ENCODE peak calls at places on chromosomes 2 and 18, in eight cellular contexts. One of them, this sample, is unnamed.
A peak's percentile ranks its signal among the peaks of the same experiment; 100 is the strongest.

GRCh38 chr2:191453756-191454155 is 208.6 kb downstream of the MYO1B start:
- DNase-seq in stomach: no peak
- DNase-seq in adrenal gland: no peak
- DNase-seq in spleen: no peak
- DNase-seq in testis: no peak
- DNase-seq in uterus: no peak
- DNase-seq in heart left ventricle: no peak
- DNase-seq in endothelial cell of umbilical vein: no peak
- DNase-seq in this sample: no peak

GRCh38 chr2:104746299-104746698 is 107.6 kb upstream of the POU3F3 start:
- DNase-seq in stomach: no peak
- DNase-seq in adrenal gland: no peak
- DNase-seq in spleen: no peak
- DNase-seq in testis: no peak
- DNase-seq in uterus: no peak
- DNase-seq in heart left ventricle: no peak
- DNase-seq in endothelial cell of umbilical vein: no peak
- DNase-seq in this sample: no peak

GRCh38 chr18:79400091-79400590 is 4.4 kb downstream of the NFATC1 start:
- DNase-seq in stomach: peak; percentile 72
- DNase-seq in adrenal gland: peak; percentile 48
- DNase-seq in spleen: peak; percentile 93
- DNase-seq in testis: peak; percentile 78
- DNase-seq in uterus: peak; percentile 67
- DNase-seq in heart left ventricle: peak; percentile 89
- DNase-seq in endothelial cell of umbilical vein: no peak
- DNase-seq in this sample: peak; percentile 95

GRCh38 chr2:24359129-24359528 is 1.2 kb downstream of the ITSN2 start:
- DNase-seq in stomach: no peak
- DNase-seq in adrenal gland: no peak
- DNase-seq in spleen: no peak
- DNase-seq in testis: no peak
- DNase-seq in uterus: no peak
- DNase-seq in heart left ventricle: no peak
- DNase-seq in endothelial cell of umbilical vein: peak; percentile 44
- DNase-seq in this sample: no peak

GRCh38 chr2:217793566-217794132 is 209.1 kb downstream of the TNS1 start:
- DNase-seq in stomach: no peak
- DNase-seq in adrenal gland: no peak
- DNase-seq in spleen: no peak
- DNase-seq in testis: no peak
- DNase-seq in uterus: no peak
- DNase-seq in heart left ventricle: peak; percentile 17
- DNase-seq in endothelial cell of umbilical vein: no peak
- DNase-seq in this sample: peak; percentile 82

GRCh38 chr2:18752022-18752493 is 162.7 kb upstream of the NT5C1B start:
- DNase-seq in stomach: no peak
- DNase-seq in adrenal gland: no peak
- DNase-seq in spleen: no peak
- DNase-seq in testis: peak; percentile 23
- DNase-seq in uterus: no peak
- DNase-seq in heart left ventricle: no peak
- DNase-seq in endothelial cell of umbilical vein: no peak
- DNase-seq in this sample: no peak

GRCh38 chr18:31679806-31680793 is 4.3 kb downstream of the B4GALT6 start:
- DNase-seq in stomach: no peak
- DNase-seq in adrenal gland: peak; percentile 83
- DNase-seq in spleen: no peak
- DNase-seq in testis: no peak
- DNase-seq in uterus: no peak
- DNase-seq in heart left ventricle: no peak
- DNase-seq in endothelial cell of umbilical vein: peak; percentile 64
- DNase-seq in this sample: no peak

GRCh38 chr2:176473177-176473576 is 203.9 kb downstream of the MTX2 start:
- DNase-seq in stomach: no peak
- DNase-seq in adrenal gland: peak; percentile 47
- DNase-seq in spleen: no peak
- DNase-seq in testis: no peak
- DNase-seq in uterus: peak; percentile 66
- DNase-seq in heart left ventricle: no peak
- DNase-seq in endothelial cell of umbilical vein: peak; percentile 58
- DNase-seq in this sample: peak; percentile 80

GRCh38 chr2:68237404-68237803 is 14.9 kb downstream of the PPP3R1 start:
- DNase-seq in stomach: no peak
- DNase-seq in adrenal gland: no peak
- DNase-seq in spleen: no peak
- DNase-seq in testis: no peak
- DNase-seq in uterus: no peak
- DNase-seq in heart left ventricle: no peak
- DNase-seq in endothelial cell of umbilical vein: peak; percentile 55
- DNase-seq in this sample: no peak

GRCh38 chr2:102826904-102827303 is 65.1 kb downstream of the TMEM182 start:
- DNase-seq in stomach: peak; percentile 31
- DNase-seq in adrenal gland: no peak
- DNase-seq in spleen: no peak
- DNase-seq in testis: peak; percentile 20
- DNase-seq in uterus: no peak
- DNase-seq in heart left ventricle: peak; percentile 63
- DNase-seq in endothelial cell of umbilical vein: no peak
- DNase-seq in this sample: no peak

DNA sequence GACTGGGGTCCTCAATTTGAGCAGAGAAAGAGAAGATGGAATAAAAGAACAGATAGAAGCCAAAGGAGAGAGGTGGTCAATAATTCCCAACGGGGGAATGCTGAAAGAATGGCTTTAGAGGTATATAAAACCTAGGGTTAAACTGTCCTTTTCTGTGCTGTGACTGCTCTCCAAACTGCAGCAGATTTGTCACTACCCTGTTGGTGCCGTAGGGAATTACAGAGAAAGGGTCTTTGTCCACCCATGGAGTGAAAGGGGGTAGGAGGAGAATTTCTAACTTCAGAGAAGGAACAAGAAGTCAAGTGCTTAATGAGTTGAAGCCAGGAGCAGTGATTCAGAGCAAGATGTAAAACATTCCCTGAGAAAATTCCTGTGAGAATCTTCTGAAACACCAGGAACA is 486.5 kb downstream of the NUP35 start:
- DNase-seq in stomach: no peak
- DNase-seq in adrenal gland: no peak
- DNase-seq in spleen: no peak
- DNase-seq in testis: no peak
- DNase-seq in uterus: no peak
- DNase-seq in heart left ventricle: no peak
- DNase-seq in endothelial cell of umbilical vein: no peak
- DNase-seq in this sample: no peak
- TF ChIP-seq CTCF in stomach: no peak
- TF ChIP-seq CTCF in adrenal gland: no peak
- TF ChIP-seq CTCF in spleen: no peak
- TF ChIP-seq CTCF in testis: no peak
- TF ChIP-seq CTCF in uterus: no peak
- TF ChIP-seq CTCF in heart left ventricle: no peak
- TF ChIP-seq CTCF in endothelial cell of umbilical vein: no peak
- TF ChIP-seq CTCF in this sample: no peak

GRCh38 chr2:238240761-238241711 is 1.2 kb upstream of the HES6 start:
- DNase-seq in stomach: peak; percentile 87
- DNase-seq in adrenal gland: no peak
- DNase-seq in spleen: peak; percentile 88
- DNase-seq in testis: no peak
- DNase-seq in uterus: no peak
- DNase-seq in heart left ventricle: peak; percentile 83
- DNase-seq in endothelial cell of umbilical vein: peak; percentile 17
- DNase-seq in this sample: no peak

GRCh38 chr2:238238766-238239551 is 879 bp downstream of the HES6 start:
- DNase-seq in stomach: no peak
- DNase-seq in adrenal gland: no peak
- DNase-seq in spleen: peak; percentile 90
- DNase-seq in testis: no peak
- DNase-seq in uterus: no peak
- DNase-seq in heart left ventricle: peak; percentile 69
- DNase-seq in endothelial cell of umbilical vein: no peak
- DNase-seq in this sample: no peak

GRCh38 chr2:238238311-238238765 is 1.5 kb downstream of the HES6 start:
- DNase-seq in stomach: no peak
- DNase-seq in adrenal gland: no peak
- DNase-seq in spleen: peak; percentile 59
- DNase-seq in testis: no peak
- DNase-seq in uterus: no peak
- DNase-seq in heart left ventricle: no peak
- DNase-seq in endothelial cell of umbilical vein: no peak
- DNase-seq in this sample: no peak

GRCh38 chr2:238239552-238239871 is 326 bp downstream of the HES6 start:
- DNase-seq in stomach: no peak
- DNase-seq in adrenal gland: no peak
- DNase-seq in spleen: no peak
- DNase-seq in testis: no peak
- DNase-seq in uterus: no peak
- DNase-seq in heart left ventricle: no peak
- DNase-seq in endothelial cell of umbilical vein: no peak
- DNase-seq in this sample: no peak

DNA sequence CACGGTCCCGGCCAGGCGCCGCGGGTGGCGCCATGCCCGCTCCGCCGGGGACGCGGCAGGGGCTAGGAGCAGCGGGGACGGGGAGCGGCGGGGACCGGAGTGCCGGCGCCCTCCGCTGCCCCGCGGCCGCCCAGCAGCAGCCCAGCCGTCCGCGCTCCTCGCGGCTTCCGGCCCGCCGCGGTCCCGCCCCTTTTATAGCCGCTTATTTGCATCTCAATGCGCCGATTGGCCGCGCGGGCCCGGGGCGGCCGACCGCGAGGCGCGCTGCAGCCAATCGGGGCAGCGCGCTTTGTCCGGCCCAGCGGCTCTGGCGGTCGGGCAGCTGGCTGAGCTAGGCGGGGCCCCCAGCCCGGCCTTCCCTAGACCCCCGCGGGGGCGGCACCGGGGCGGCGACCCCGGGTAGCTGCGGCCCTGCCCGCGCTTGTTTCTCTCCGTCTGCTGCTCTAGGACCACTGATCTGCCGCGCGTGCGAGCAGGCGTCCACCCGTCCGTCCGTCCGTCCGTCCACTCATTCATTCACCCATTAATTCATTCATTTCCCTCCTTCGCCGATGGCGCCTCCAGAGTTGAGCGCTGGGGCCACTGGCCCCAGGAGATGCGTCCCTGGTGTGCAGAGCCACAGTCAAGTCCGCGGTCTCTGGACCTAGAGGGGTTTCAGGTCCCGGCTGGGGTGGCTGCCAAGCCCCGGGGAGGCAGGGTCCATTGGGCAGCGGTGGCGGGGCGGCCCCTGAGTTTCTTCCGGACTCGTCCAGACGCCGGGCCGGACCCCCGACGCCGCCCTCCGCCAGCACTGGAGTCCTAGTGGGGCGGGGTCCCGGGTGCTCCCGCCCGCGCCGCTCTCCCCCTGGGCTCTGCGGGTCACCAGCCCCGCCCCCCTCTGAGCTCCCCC is at the start of gene HES6:
- DNase-seq in stomach: peak; percentile 94
- DNase-seq in adrenal gland: peak; percentile 86
- DNase-seq in spleen: peak; percentile 95
- DNase-seq in testis: peak; percentile 91
- DNase-seq in uterus: peak; percentile 86
- DNase-seq in heart left ventricle: peak; percentile 93
- DNase-seq in endothelial cell of umbilical vein: peak; percentile 84
- DNase-seq in this sample: peak; percentile 96
- TF ChIP-seq POLR2A in stomach: no peak
- TF ChIP-seq POLR2A in adrenal gland: peak; percentile 96
- TF ChIP-seq POLR2A in spleen: peak; percentile 74
- TF ChIP-seq POLR2A in testis: no peak
- TF ChIP-seq POLR2A in uterus: peak; percentile 87
- TF ChIP-seq POLR2A in heart left ventricle: peak; percentile 95
- TF ChIP-seq POLR2A in endothelial cell of umbilical vein: peak; percentile 57
- TF ChIP-seq POLR2A in this sample: no peak

DNA sequence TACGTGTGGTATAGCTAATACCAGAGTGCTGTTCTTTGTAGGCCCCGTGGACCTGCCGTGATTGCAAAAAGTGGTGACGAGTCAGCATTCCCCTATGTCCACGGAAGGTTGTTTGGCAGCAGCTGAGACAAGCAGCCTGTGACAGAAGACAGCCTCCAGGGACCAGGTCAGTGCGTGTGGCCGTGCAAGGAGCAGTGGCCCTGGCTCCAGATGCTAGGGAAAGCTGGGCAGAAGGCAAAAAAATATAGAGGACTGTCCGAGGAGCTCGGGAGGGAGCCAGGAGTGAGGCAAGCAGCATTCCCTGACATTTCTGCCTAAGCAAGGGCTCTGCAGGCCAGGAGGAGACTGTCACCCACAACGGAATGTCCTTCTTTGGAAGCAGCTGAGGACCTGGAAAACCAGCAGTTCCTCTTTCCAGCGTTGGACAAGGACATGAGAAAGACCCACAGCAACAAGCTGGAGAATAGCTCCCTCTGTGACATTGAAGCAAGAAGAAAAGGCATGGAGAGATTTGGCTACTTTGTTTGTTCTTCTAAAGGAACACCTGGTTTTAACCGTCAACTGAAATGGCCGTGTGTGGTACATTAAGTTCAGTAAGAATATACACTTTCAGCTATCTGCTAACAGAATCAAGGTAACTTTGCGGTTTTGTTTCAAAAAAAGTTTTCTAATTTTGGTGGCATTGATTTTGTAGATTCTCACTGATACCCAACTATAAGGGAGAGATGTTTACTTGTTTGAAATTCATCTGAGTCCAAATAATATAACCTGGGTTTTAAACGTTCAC is 58.3 kb downstream of the NPAS2 start:
- DNase-seq in stomach: peak; percentile 27
- DNase-seq in adrenal gland: peak; percentile 58
- DNase-seq in spleen: no peak
- DNase-seq in testis: no peak
- DNase-seq in uterus: no peak
- DNase-seq in heart left ventricle: no peak
- DNase-seq in endothelial cell of umbilical vein: peak; percentile 32
- DNase-seq in this sample: no peak
- H3K4me3 ChIP-seq in stomach: no peak overlapping the region
- H3K4me3 ChIP-seq in adrenal gland: no peak overlapping the region
- H3K4me3 ChIP-seq in spleen: no peak overlapping the region
- H3K4me3 ChIP-seq in testis: no peak overlapping the region
- H3K4me3 ChIP-seq in uterus: no peak overlapping the region
- H3K4me3 ChIP-seq in heart left ventricle: no peak overlapping the region
- H3K4me3 ChIP-seq in endothelial cell of umbilical vein: no peak overlapping the region
- H3K4me3 ChIP-seq in this sample: no peak overlapping the region

GRCh38 chr2:233384811-233385488 is 30.7 kb downstream of the DGKD start:
- DNase-seq in stomach: peak; percentile 61
- DNase-seq in adrenal gland: no peak
- DNase-seq in spleen: no peak
- DNase-seq in testis: no peak
- DNase-seq in uterus: no peak
- DNase-seq in heart left ventricle: no peak
- DNase-seq in endothelial cell of umbilical vein: no peak
- DNase-seq in this sample: no peak

GRCh38 chr2:233385489-233386044 is 31.3 kb downstream of the DGKD start:
- DNase-seq in stomach: no peak
- DNase-seq in adrenal gland: no peak
- DNase-seq in spleen: peak; percentile 86
- DNase-seq in testis: no peak
- DNase-seq in uterus: no peak
- DNase-seq in heart left ventricle: no peak
- DNase-seq in endothelial cell of umbilical vein: no peak
- DNase-seq in this sample: no peak

GRCh38 chr2:233386382-233387041 is 32.2 kb downstream of the DGKD start:
- DNase-seq in stomach: no peak
- DNase-seq in adrenal gland: no peak
- DNase-seq in spleen: no peak
- DNase-seq in testis: no peak
- DNase-seq in uterus: no peak
- DNase-seq in heart left ventricle: no peak
- DNase-seq in endothelial cell of umbilical vein: peak; percentile 20
- DNase-seq in this sample: no peak

GRCh38 chr2:233381013-233381995 is 27.0 kb downstream of the DGKD start:
- DNase-seq in stomach: no peak
- DNase-seq in adrenal gland: no peak
- DNase-seq in spleen: no peak
- DNase-seq in testis: no peak
- DNase-seq in uterus: no peak
- DNase-seq in heart left ventricle: no peak
- DNase-seq in endothelial cell of umbilical vein: no peak
- DNase-seq in this sample: no peak

GRCh38 chr2:233384017-233384416 is 29.7 kb downstream of the DGKD start:
- DNase-seq in stomach: no peak
- DNase-seq in adrenal gland: no peak
- DNase-seq in spleen: no peak
- DNase-seq in testis: no peak
- DNase-seq in uterus: no peak
- DNase-seq in heart left ventricle: no peak
- DNase-seq in endothelial cell of umbilical vein: no peak
- DNase-seq in this sample: no peak
- TF ChIP-seq CTCF in stomach: no peak
- TF ChIP-seq CTCF in adrenal gland: no peak
- TF ChIP-seq CTCF in spleen: no peak
- TF ChIP-seq CTCF in testis: no peak
- TF ChIP-seq CTCF in uterus: no peak
- TF ChIP-seq CTCF in heart left ventricle: no peak
- TF ChIP-seq CTCF in endothelial cell of umbilical vein: no peak
- TF ChIP-seq CTCF in this sample: no peak

This sample was measured in lower leg skin.